ENCODE peak calls at places on chromosome 21, in five cellular contexts. Y, L, P, B and E are unnamed samples.

GRCh38 chr21:37367758-37368535 is 1.4 kb downstream of the DYRK1A start:
- DNase-seq in L (peak; percentile 18), P (peak; percentile 39), B (peak; percentile 56), Y (no peak), E (no peak)

GRCh38 chr21:41926068-41926806 is 27.6 kb downstream of the C2CD2 start:
- DNase-seq in Y (no peak), B (peak; percentile 69), P (peak; percentile 32), L (peak; percentile 62), E (no peak)

GRCh38 chr21:44572959-44573583 is 458 bp upstream of the KRTAP10-4 start:
- DNase-seq in Y (no peak), B (no peak), L (no peak), P (no peak), E (no peak)

GRCh38 chr21:27476696-27477095 is 509.8 kb upstream of the ADAMTS5 start:
- DNase-seq in Y (no peak), P (no peak), L (peak; percentile 42), B (no peak), E (no peak)

GRCh38 chr21:24716306-24716918 is 890.9 kb downstream of the MRPL39 start:
- DNase-seq in L (peak; percentile 62), P (no peak), Y (no peak), B (no peak), E (no peak)

GRCh38 chr21:43343095-43343991 is 83.6 kb downstream of the SIK1 start:
- DNase-seq in P (no peak), Y (no peak), B (no peak), L (peak; percentile 62), E (no peak)

GRCh38 chr21:16047857-16048256 is 318.1 kb downstream of the USP25 start:
- DNase-seq in B (no peak), L (no peak), Y (no peak), P (no peak), E (no peak)

GRCh38 chr21:44836666-44837471 is 19.0 kb upstream of the SUMO3 start:
- DNase-seq in P (no peak), L (no peak), B (no peak), Y (no peak), E (no peak)

GRCh38 chr21:42313501-42313969 is 1.7 kb downstream of the TFF3 start:
- DNase-seq in B (no peak), L (no peak), Y (no peak), P (no peak), E (no peak)

GRCh38 chr21:29233611-29234540 is 64.8 kb upstream of the BACH1 start:
- DNase-seq in L (no peak), B (peak; percentile 46), Y (no peak), P (peak; percentile 23), E (no peak)

GRCh38 chr21:30674312-30674711 is 31.6 kb downstream of the KRTAP20-3 start:
- DNase-seq in P (no peak), L (no peak), Y (no peak), B (no peak), E (no peak)

GRCh38 chr21:44568667-44569556 is 4.6 kb upstream of the KRTAP10-4 start:
- DNase-seq in L (no peak), B (no peak), P (no peak), Y (no peak), E (no peak)

GRCh38 chr21:25708467-25709065 is 26.1 kb downstream of the ATP5PF start:
- DNase-seq in L (peak; percentile 25), P (peak; percentile 35), B (peak; percentile 53), Y (no peak), E (no peak)

GRCh38 chr21:16522512-16522911 is 792.7 kb downstream of the USP25 start:
- DNase-seq in P (no peak), L (peak; percentile 33), Y (no peak), B (no peak), E (no peak)